ENCODE peak calls at places on chromosome 7, in ten cellular contexts. One of them, this sample, is unnamed.
A peak's percentile ranks its signal among the peaks of the same experiment; 100 is the strongest.

GRCh38 chr7:132312531-132313070 is 263.7 kb downstream of the PLXNA4 start:
- DNase-seq in endodermal cell: no peak
- DNase-seq in uterus: no peak
- DNase-seq in ascending aorta: no peak
- DNase-seq in CD8-positive, alpha-beta memory T cell: no peak
- DNase-seq in esophagus squamous epithelium: no peak
- DNase-seq in left ventricle myocardium inferior: no peak
- DNase-seq in upper lobe of right lung: no peak
- DNase-seq in gastrocnemius medialis: no peak
- DNase-seq in testis: no peak
- DNase-seq in this sample: no peak

GRCh38 chr7:40799-41750 is 151.3 kb upstream of the FAM20C start:
- DNase-seq in endodermal cell: peak; percentile 38
- DNase-seq in uterus: peak; percentile 6
- DNase-seq in ascending aorta: peak; percentile 52
- DNase-seq in CD8-positive, alpha-beta memory T cell: peak; percentile 20
- DNase-seq in esophagus squamous epithelium: no peak
- DNase-seq in left ventricle myocardium inferior: no peak
- DNase-seq in upper lobe of right lung: peak; percentile 48
- DNase-seq in gastrocnemius medialis: no peak
- DNase-seq in testis: peak; percentile 2
- DNase-seq in this sample: no peak

GRCh38 chr7:28570113-28570969 is 158.0 kb downstream of the CREB5 start:
- DNase-seq in endodermal cell: no peak
- DNase-seq in uterus: no peak
- DNase-seq in ascending aorta: no peak
- DNase-seq in CD8-positive, alpha-beta memory T cell: no peak
- DNase-seq in esophagus squamous epithelium: no peak
- DNase-seq in left ventricle myocardium inferior: no peak
- DNase-seq in upper lobe of right lung: no peak
- DNase-seq in gastrocnemius medialis: no peak
- DNase-seq in testis: no peak
- DNase-seq in this sample: no peak

GRCh38 chr7:93046641-93047040 is 71.1 kb downstream of the SAMD9 start:
- DNase-seq in endodermal cell: no peak
- DNase-seq in uterus: no peak
- DNase-seq in ascending aorta: no peak
- DNase-seq in CD8-positive, alpha-beta memory T cell: no peak
- DNase-seq in esophagus squamous epithelium: no peak
- DNase-seq in left ventricle myocardium inferior: no peak
- DNase-seq in upper lobe of right lung: no peak
- DNase-seq in gastrocnemius medialis: no peak
- DNase-seq in testis: no peak
- DNase-seq in this sample: no peak

GRCh38 chr7:80478683-80479082 is 33.2 kb downstream of the GNAT3 start:
- DNase-seq in endodermal cell: no peak
- DNase-seq in uterus: no peak
- DNase-seq in ascending aorta: no peak
- DNase-seq in CD8-positive, alpha-beta memory T cell: no peak
- DNase-seq in esophagus squamous epithelium: no peak
- DNase-seq in left ventricle myocardium inferior: no peak
- DNase-seq in upper lobe of right lung: no peak
- DNase-seq in gastrocnemius medialis: no peak
- DNase-seq in testis: no peak
- DNase-seq in this sample: peak; percentile 82

GRCh38 chr7:145134377-145134776 is 298.5 kb upstream of the TPK1 start:
- DNase-seq in endodermal cell: no peak
- DNase-seq in uterus: no peak
- DNase-seq in ascending aorta: no peak
- DNase-seq in CD8-positive, alpha-beta memory T cell: no peak
- DNase-seq in esophagus squamous epithelium: no peak
- DNase-seq in left ventricle myocardium inferior: no peak
- DNase-seq in upper lobe of right lung: no peak
- DNase-seq in gastrocnemius medialis: no peak
- DNase-seq in testis: no peak
- DNase-seq in this sample: no peak

GRCh38 chr7:26910221-26910620 is 45.8 kb upstream of the SKAP2 start:
- DNase-seq in endodermal cell: peak; percentile 83
- DNase-seq in uterus: no peak
- DNase-seq in ascending aorta: no peak
- DNase-seq in CD8-positive, alpha-beta memory T cell: no peak
- DNase-seq in esophagus squamous epithelium: no peak
- DNase-seq in left ventricle myocardium inferior: no peak
- DNase-seq in upper lobe of right lung: no peak
- DNase-seq in gastrocnemius medialis: no peak
- DNase-seq in testis: no peak
- DNase-seq in this sample: peak; percentile 80

GRCh38 chr7:151905766-151906165 is 28.9 kb upstream of the PRKAG2 start:
- DNase-seq in endodermal cell: no peak
- DNase-seq in uterus: no peak
- DNase-seq in ascending aorta: no peak
- DNase-seq in CD8-positive, alpha-beta memory T cell: no peak
- DNase-seq in esophagus squamous epithelium: no peak
- DNase-seq in left ventricle myocardium inferior: no peak
- DNase-seq in upper lobe of right lung: no peak
- DNase-seq in gastrocnemius medialis: no peak
- DNase-seq in testis: no peak
- DNase-seq in this sample: no peak

GRCh38 chr7:50565977-50566376 is 772 bp upstream of the DDC start:
- DNase-seq in endodermal cell: no peak
- DNase-seq in uterus: no peak
- DNase-seq in ascending aorta: no peak
- DNase-seq in CD8-positive, alpha-beta memory T cell: no peak
- DNase-seq in esophagus squamous epithelium: no peak
- DNase-seq in left ventricle myocardium inferior: no peak
- DNase-seq in upper lobe of right lung: no peak
- DNase-seq in gastrocnemius medialis: no peak
- DNase-seq in testis: no peak
- DNase-seq in this sample: no peak

GRCh38 chr7:50564630-50565558 is at the start of gene DDC:
- DNase-seq in endodermal cell: no peak
- DNase-seq in uterus: no peak
- DNase-seq in ascending aorta: no peak
- DNase-seq in CD8-positive, alpha-beta memory T cell: no peak
- DNase-seq in esophagus squamous epithelium: no peak
- DNase-seq in left ventricle myocardium inferior: no peak
- DNase-seq in upper lobe of right lung: no peak
- DNase-seq in gastrocnemius medialis: no peak
- DNase-seq in testis: no peak
- DNase-seq in this sample: no peak

GRCh38 chr7:50567715-50568261 is 2.6 kb upstream of the DDC start:
- DNase-seq in endodermal cell: no peak
- DNase-seq in uterus: no peak
- DNase-seq in ascending aorta: no peak
- DNase-seq in CD8-positive, alpha-beta memory T cell: no peak
- DNase-seq in esophagus squamous epithelium: no peak
- DNase-seq in left ventricle myocardium inferior: no peak
- DNase-seq in upper lobe of right lung: no peak
- DNase-seq in gastrocnemius medialis: no peak
- DNase-seq in testis: no peak
- DNase-seq in this sample: no peak

GRCh38 chr7:50564171-50564570 is 1.0 kb downstream of the DDC start:
- DNase-seq in endodermal cell: no peak
- DNase-seq in uterus: no peak
- DNase-seq in ascending aorta: no peak
- DNase-seq in CD8-positive, alpha-beta memory T cell: no peak
- DNase-seq in esophagus squamous epithelium: no peak
- DNase-seq in left ventricle myocardium inferior: no peak
- DNase-seq in upper lobe of right lung: no peak
- DNase-seq in gastrocnemius medialis: no peak
- DNase-seq in testis: no peak
- DNase-seq in this sample: no peak

DNA sequence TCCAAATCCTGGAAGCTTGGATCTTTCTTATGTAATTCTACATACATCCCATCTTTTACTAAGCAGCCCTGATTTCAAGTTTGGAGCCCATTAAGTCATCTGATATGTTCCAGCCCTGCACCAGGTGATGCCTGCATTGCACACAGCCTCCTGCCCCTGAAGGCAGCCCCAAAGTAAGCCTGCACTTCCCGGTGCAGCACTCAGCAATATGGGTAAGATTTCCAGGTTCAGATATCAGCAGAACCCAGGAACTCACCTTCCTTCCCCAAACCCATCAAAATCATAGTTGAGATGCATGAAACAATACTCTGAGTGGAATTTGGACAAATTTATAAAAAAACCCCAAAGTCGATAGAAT is 333 bp upstream of the DDC start:
- DNase-seq in endodermal cell: no peak
- DNase-seq in uterus: no peak
- DNase-seq in ascending aorta: no peak
- DNase-seq in CD8-positive, alpha-beta memory T cell: no peak
- DNase-seq in esophagus squamous epithelium: no peak
- DNase-seq in left ventricle myocardium inferior: no peak
- DNase-seq in upper lobe of right lung: no peak
- DNase-seq in gastrocnemius medialis: no peak
- DNase-seq in testis: no peak
- DNase-seq in this sample: no peak
- H3K4me3 ChIP-seq in endodermal cell: no peak overlapping the region
- H3K4me3 ChIP-seq in uterus: no peak overlapping the region
- H3K4me3 ChIP-seq in ascending aorta: no peak overlapping the region
- H3K4me3 ChIP-seq in CD8-positive, alpha-beta memory T cell: no peak overlapping the region
- H3K4me3 ChIP-seq in esophagus squamous epithelium: no peak overlapping the region
- H3K4me3 ChIP-seq in left ventricle myocardium inferior: no peak overlapping the region
- H3K4me3 ChIP-seq in upper lobe of right lung: no peak overlapping the region
- H3K4me3 ChIP-seq in gastrocnemius medialis: no peak overlapping the region
- H3K4me3 ChIP-seq in testis: no peak overlapping the region
- H3K4me3 ChIP-seq in this sample: no peak overlapping the region

GRCh38 chr7:99357701-99358490 is 16.6 kb upstream of the ARPC1B start:
- DNase-seq in endodermal cell: no peak
- DNase-seq in uterus: no peak
- DNase-seq in ascending aorta: no peak
- DNase-seq in CD8-positive, alpha-beta memory T cell: no peak
- DNase-seq in esophagus squamous epithelium: no peak
- DNase-seq in left ventricle myocardium inferior: no peak
- DNase-seq in upper lobe of right lung: no peak
- DNase-seq in gastrocnemius medialis: no peak
- DNase-seq in testis: no peak
- DNase-seq in this sample: no peak

GRCh38 chr7:99352247-99352646 is 22.3 kb upstream of the ARPC1B start:
- DNase-seq in endodermal cell: no peak
- DNase-seq in uterus: no peak
- DNase-seq in ascending aorta: no peak
- DNase-seq in CD8-positive, alpha-beta memory T cell: no peak
- DNase-seq in esophagus squamous epithelium: no peak
- DNase-seq in left ventricle myocardium inferior: no peak
- DNase-seq in upper lobe of right lung: no peak
- DNase-seq in gastrocnemius medialis: no peak
- DNase-seq in testis: no peak
- DNase-seq in this sample: no peak

GRCh38 chr7:99359465-99360154 is 14.9 kb upstream of the ARPC1B start:
- DNase-seq in endodermal cell: peak; percentile 75
- DNase-seq in uterus: no peak
- DNase-seq in ascending aorta: no peak
- DNase-seq in CD8-positive, alpha-beta memory T cell: no peak
- DNase-seq in esophagus squamous epithelium: no peak
- DNase-seq in left ventricle myocardium inferior: no peak
- DNase-seq in upper lobe of right lung: no peak
- DNase-seq in gastrocnemius medialis: no peak
- DNase-seq in testis: peak; percentile 13
- DNase-seq in this sample: no peak

DNA sequence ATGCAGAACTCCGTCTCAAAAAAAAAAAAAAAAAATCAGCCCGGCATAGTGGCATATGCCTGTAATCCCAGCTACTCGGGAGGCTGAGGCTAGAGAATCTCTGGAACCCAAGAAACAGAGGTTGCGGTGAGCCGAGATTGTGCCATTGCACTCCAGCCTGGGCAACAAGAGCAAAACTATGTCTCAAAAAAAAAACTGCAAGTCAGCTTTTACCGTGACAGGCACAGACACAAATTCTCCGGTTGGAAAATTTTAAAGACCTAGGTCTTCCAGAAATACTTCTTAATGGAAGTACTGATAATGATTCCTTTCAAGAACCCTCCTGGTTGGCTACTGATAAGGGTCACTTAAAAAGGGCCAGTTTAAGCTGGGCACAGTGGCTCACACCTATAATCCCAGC is 19.4 kb upstream of the ARPC1B start:
- DNase-seq in endodermal cell: no peak
- DNase-seq in uterus: no peak
- DNase-seq in ascending aorta: no peak
- DNase-seq in CD8-positive, alpha-beta memory T cell: no peak
- DNase-seq in esophagus squamous epithelium: no peak
- DNase-seq in left ventricle myocardium inferior: no peak
- DNase-seq in upper lobe of right lung: no peak
- DNase-seq in gastrocnemius medialis: no peak
- DNase-seq in testis: no peak
- DNase-seq in this sample: no peak
- H3K36me3 ChIP-seq in endodermal cell: peaks cover 66% of the 10 kb centered on the region
- H3K36me3 ChIP-seq in uterus: no peaks in the 10 kb centered on the region
- H3K36me3 ChIP-seq in ascending aorta: peaks cover 98% of the 10 kb centered on the region
- H3K36me3 ChIP-seq in CD8-positive, alpha-beta memory T cell: peaks cover 50% of the 10 kb centered on the region
- H3K36me3 ChIP-seq in esophagus squamous epithelium: peaks cover 57% of the 10 kb centered on the region
- H3K36me3 ChIP-seq in left ventricle myocardium inferior: peaks cover 99% of the 10 kb centered on the region
- H3K36me3 ChIP-seq in upper lobe of right lung: peaks cover 98% of the 10 kb centered on the region
- H3K36me3 ChIP-seq in gastrocnemius medialis: no peaks in the 10 kb centered on the region
- H3K36me3 ChIP-seq in testis: no peaks in the 10 kb centered on the region
- H3K36me3 ChIP-seq in this sample: peaks cover 29% of the 10 kb centered on the region

DNA sequence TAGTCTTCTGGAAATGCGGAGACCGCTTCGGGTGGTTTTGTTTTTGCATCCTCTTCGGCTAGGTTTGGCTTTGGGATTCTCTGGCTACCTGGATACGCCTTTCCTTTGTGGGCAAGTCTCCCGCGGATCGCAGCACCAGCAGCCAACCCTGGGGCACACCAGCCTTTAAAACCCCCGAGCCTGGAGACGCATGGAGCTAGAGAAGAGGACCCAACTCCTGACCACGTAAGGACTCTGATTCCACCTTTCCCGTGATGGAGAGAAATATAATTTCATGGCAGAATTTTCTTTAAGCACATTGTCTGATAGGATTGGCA is 535.4 kb upstream of the GALNT17 start:
- DNase-seq in endodermal cell: no peak
- DNase-seq in uterus: no peak
- DNase-seq in ascending aorta: no peak
- DNase-seq in CD8-positive, alpha-beta memory T cell: no peak
- DNase-seq in esophagus squamous epithelium: no peak
- DNase-seq in left ventricle myocardium inferior: no peak
- DNase-seq in upper lobe of right lung: no peak
- DNase-seq in gastrocnemius medialis: no peak
- DNase-seq in testis: no peak
- DNase-seq in this sample: no peak
- H3K4me3 ChIP-seq in endodermal cell: peak overlapping the region; percentile 82
- H3K4me3 ChIP-seq in uterus: no peak overlapping the region
- H3K4me3 ChIP-seq in ascending aorta: peak overlapping the region; percentile 55
- H3K4me3 ChIP-seq in CD8-positive, alpha-beta memory T cell: no peak overlapping the region
- H3K4me3 ChIP-seq in esophagus squamous epithelium: peak overlapping the region; percentile 51
- H3K4me3 ChIP-seq in left ventricle myocardium inferior: peak overlapping the region; percentile 59
- H3K4me3 ChIP-seq in upper lobe of right lung: peak overlapping the region; percentile 26
- H3K4me3 ChIP-seq in gastrocnemius medialis: peak overlapping the region; percentile 42
- H3K4me3 ChIP-seq in testis: peak overlapping the region; percentile 38
- H3K4me3 ChIP-seq in this sample: peak overlapping the region; percentile 60

DNA sequence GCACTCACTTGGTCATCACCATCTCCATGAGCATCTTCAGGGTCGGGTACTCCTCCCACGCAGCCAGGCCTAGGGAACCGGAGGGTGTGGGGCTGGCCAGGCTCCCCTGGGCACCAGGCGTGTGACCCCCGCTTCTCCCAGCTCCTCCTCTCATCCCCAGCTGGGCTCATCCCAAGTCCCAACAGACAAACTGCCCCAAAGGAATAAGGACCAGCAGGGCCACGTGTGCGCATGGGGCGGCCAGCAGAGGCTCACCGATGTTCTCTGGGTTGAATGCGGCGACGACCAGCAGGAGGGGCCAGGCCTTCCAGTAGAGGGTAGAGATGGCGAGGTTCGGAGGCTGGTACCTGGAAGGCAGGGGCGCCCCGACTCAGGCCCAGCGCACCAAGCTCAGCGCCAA is 14.9 kb downstream of the INTS1 start:
- DNase-seq in endodermal cell: no peak
- DNase-seq in uterus: no peak
- DNase-seq in ascending aorta: no peak
- DNase-seq in CD8-positive, alpha-beta memory T cell: no peak
- DNase-seq in esophagus squamous epithelium: no peak
- DNase-seq in left ventricle myocardium inferior: no peak
- DNase-seq in upper lobe of right lung: no peak
- DNase-seq in gastrocnemius medialis: no peak
- DNase-seq in testis: no peak
- DNase-seq in this sample: no peak
- H3K36me3 ChIP-seq in endodermal cell: peaks cover 33% of the 10 kb centered on the region
- H3K36me3 ChIP-seq in uterus: no peaks in the 10 kb centered on the region
- H3K36me3 ChIP-seq in ascending aorta: peaks cover 99% of the 10 kb centered on the region
- H3K36me3 ChIP-seq in CD8-positive, alpha-beta memory T cell: peaks cover 10% of the 10 kb centered on the region
- H3K36me3 ChIP-seq in esophagus squamous epithelium: peaks cover 37% of the 10 kb centered on the region
- H3K36me3 ChIP-seq in left ventricle myocardium inferior: peaks cover 96% of the 10 kb centered on the region
- H3K36me3 ChIP-seq in upper lobe of right lung: peaks cover 86% of the 10 kb centered on the region
- H3K36me3 ChIP-seq in gastrocnemius medialis: no peaks in the 10 kb centered on the region
- H3K36me3 ChIP-seq in testis: no peaks in the 10 kb centered on the region
- H3K36me3 ChIP-seq in this sample: peaks cover 35% of the 10 kb centered on the region